ENCODE peak calls at places on chromosomes 11 and 22, in four cellular contexts. J is HCT116, Q is K562, N is GM12878. U is an unnamed sample.

GRCh38 chr11:6319001-6319878 is 1.1 kb downstream of the CAVIN3 start:
- DNase-seq in N (no peak), J (no peak), Q (no peak), U (peak)

GRCh38 chr11:110294509-110294908 is 1.9 kb downstream of the RDX start:
- DNase-seq in Q (no peak), N (no peak), J (no peak), U (no peak)

GRCh38 chr22:43711681-43712080 is 100.4 kb downstream of the EFCAB6 start:
- DNase-seq in N (no peak), J (no peak), Q (no peak), U (no peak)

GRCh38 chr11:59097113-59097708 is 9.8 kb upstream of the FAM111B start:
- DNase-seq in Q (peak), J (peak), N (no peak), U (peak)

GRCh38 chr11:94036096-94036495 is 14.9 kb downstream of the HEPHL1 start:
- DNase-seq in N (no peak), J (no peak), Q (no peak), U (no peak)

GRCh38 chr11:118914178-118914918 is 11.4 kb downstream of the BCL9L start:
- DNase-seq in Q (no peak), J (no peak), N (no peak), U (no peak)

GRCh38 chr22:25745341-25746011 is 3.5 kb downstream of the MYO18B start:
- DNase-seq in J (no peak), N (no peak), Q (no peak), U (no peak)

GRCh38 chr11:127656266-127656879 is 655.8 kb upstream of the KIRREL3 start:
- DNase-seq in Q (no peak), J (no peak), N (no peak), U (no peak)

GRCh38 chr11:31809857-31810778 is 1.0 kb downstream of the PAX6 start:
- DNase-seq in Q (peak), J (no peak), N (no peak), U (peak)

GRCh38 chr11:112113539-112114457 is 27.1 kb downstream of the SDHD start:
- DNase-seq in J (peak), N (no peak), Q (peak), U (no peak)

GRCh38 chr22:29478326-29479276 is 1.4 kb upstream of the NEFH start:
- DNase-seq in J (no peak), Q (peak), N (no peak), U (no peak)

GRCh38 chr11:65425105-65425970 is 2.7 kb downstream of the NEAT1 start:
- DNase-seq in N (no peak), J (peak), Q (no peak), U (no peak)

GRCh38 chr11:44899959-44900358 is 50.7 kb downstream of the TP53I11 start:
- DNase-seq in Q (peak), N (peak), J (peak), U (peak)

GRCh38 chr11:65850217-65851082 is 7.5 kb downstream of the CFL1 start:
- DNase-seq in Q (no peak), J (no peak), N (no peak), U (no peak)

GRCh38 chr11:61152816-61153592 is 8.2 kb downstream of the VPS37C start:
- DNase-seq in Q (no peak), J (no peak), N (no peak), U (no peak)

GRCh38 chr11:3056296-3057068 is 741 bp downstream of the CARS1 start:
- DNase-seq in J (no peak), N (no peak), Q (peak), U (no peak)

GRCh38 chr22:37623075-37624016 is 14.7 kb downstream of the GGA1 start:
- DNase-seq in N (no peak), Q (peak), J (no peak), U (peak)

GRCh38 chr22:46539169-46539568 is 1.7 kb upstream of the CELSR1 start:
- DNase-seq in Q (no peak), N (no peak), J (no peak), U (no peak)

GRCh38 chr22:20567993-20568417 is 60.6 kb downstream of the MED15 start:
- DNase-seq in J (peak), N (no peak), Q (peak), U (no peak)

GRCh38 chr11:72672839-72673238 is 1.4 kb downstream of the PDE2A start:
- DNase-seq in J (no peak), Q (no peak), N (no peak), U (no peak)

GRCh38 chr22:19722915-19723164 is 499 bp upstream of the GP1BB start:
- DNase-seq in Q (no peak), N (no peak), J (no peak), U (peak)

GRCh38 chr11:68444566-68444965 is 16.0 kb upstream of the PPP6R3 start:
- DNase-seq in Q (no peak), N (no peak), J (no peak), U (no peak)

GRCh38 chr11:96794152-96794551 is 404.3 kb downstream of the JRKL start:
- DNase-seq in Q (no peak), J (no peak), N (no peak), U (peak)

GRCh38 chr11:26696330-26696729 is 25.5 kb downstream of the SLC5A12 start:
- DNase-seq in N (no peak), J (no peak), Q (no peak), U (no peak)

GRCh38 chr11:67117176-67117575 is 1.9 kb upstream of the KDM2A start:
- DNase-seq in Q (no peak), J (no peak), N (no peak), U (no peak)

GRCh38 chr22:50085211-50085999 is at the start of gene MLC1:
- DNase-seq in Q (peak), J (no peak), N (no peak), U (no peak)

GRCh38 chr11:94897330-94897768 is 76.0 kb downstream of the CWC15 start:
- DNase-seq in Q (peak), N (no peak), J (peak), U (peak)

GRCh38 chr11:34427171-34427805 is 11.4 kb upstream of the CAT start:
- DNase-seq in N (no peak), Q (no peak), J (no peak), U (no peak)

GRCh38 chr11:34890089-34890488 is 26.1 kb downstream of the APIP start:
- DNase-seq in J (no peak), Q (no peak), N (no peak), U (no peak)

GRCh38 chr11:129273944-129274343 is 81.8 kb upstream of the ARHGAP32 start:
- DNase-seq in N (no peak), J (no peak), Q (no peak), U (no peak)

GRCh38 chr11:15707971-15708370 is 593.2 kb downstream of the INSC start:
- DNase-seq in J (no peak), N (no peak), Q (no peak), U (no peak)

GRCh38 chr11:45816614-45817013 is 11.7 kb downstream of the SLC35C1 start:
- DNase-seq in N (no peak), J (no peak), Q (no peak), U (peak)

GRCh38 chr22:31451709-31452571 is 37.7 kb downstream of the EIF4ENIF1 start:
- DNase-seq in Q (peak), N (peak), J (peak), U (no peak)
- TF ChIP-seq EGR1 in Q (no peak), N (no peak), J (no peak), U (no peak)

GRCh38 chr22:45320326-45320976 is 10.7 kb downstream of the FAM118A start:
- DNase-seq in Q (no peak), J (no peak), N (no peak), U (no peak)

GRCh38 chr22:45318168-45318557 is 8.4 kb downstream of the FAM118A start:
- DNase-seq in N (peak), J (no peak), Q (peak), U (no peak)

GRCh38 chr22:45318558-45319318 is 9.0 kb downstream of the FAM118A start:
- DNase-seq in Q (no peak), N (peak), J (no peak), U (no peak)

GRCh38 chr22:45317551-45318167 is 7.9 kb downstream of the FAM118A start:
- DNase-seq in N (no peak), Q (no peak), J (no peak), U (no peak)

DNA sequence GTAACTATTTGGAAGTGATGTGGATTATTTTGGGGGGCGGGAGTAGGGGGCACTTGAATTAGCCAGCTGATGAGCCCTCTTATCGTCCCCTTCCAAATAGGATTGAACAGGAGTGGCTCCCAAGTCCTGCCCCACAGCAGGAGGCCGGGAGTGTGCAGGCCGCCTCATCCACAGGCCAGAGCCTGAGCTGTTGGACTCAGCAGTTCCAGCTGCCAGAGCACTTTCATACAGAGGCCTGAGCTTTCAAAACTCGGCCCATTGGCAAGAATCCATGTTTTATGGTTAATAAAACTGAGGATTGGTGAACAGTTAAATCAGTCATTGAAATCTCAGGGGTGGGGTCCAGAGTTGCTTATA is 9.6 kb downstream of the FAM118A start:
- DNase-seq in N (no peak), Q (no peak), J (no peak), U (no peak)
- TF ChIP-seq EGR1 in N (no peak), Q (no peak), J (no peak), U (no peak)

DNA sequence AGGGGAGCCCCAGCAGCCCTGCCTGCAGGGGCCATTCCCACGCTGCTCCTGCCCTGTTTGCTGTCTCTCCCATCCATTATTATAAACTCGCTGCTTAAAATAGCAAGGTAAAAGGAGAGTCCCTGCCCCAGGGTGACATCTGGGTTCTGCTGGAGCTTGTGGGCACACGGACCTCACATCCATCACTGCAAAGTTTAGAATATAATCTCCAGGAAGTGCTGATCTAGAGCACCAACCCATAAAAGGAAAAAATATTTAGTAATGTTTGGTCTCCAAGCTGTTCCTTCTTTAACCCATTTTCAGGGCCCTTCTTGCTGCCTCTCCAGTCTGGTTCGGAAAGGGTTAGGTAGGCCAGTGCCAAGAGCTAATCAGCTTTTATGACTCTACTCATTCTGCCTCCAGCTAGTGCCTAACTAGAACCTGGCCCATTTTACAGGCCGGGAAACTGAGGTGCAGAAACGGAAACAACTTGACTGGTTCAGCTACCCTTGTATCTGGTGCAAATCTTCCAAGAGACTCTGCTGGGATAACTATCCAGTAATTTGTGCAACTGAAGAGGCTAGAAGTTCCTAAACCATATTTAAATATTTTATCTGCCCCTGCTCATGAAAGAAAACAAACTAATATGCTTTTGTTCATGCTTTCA is 37.5 kb downstream of the IRAG1 start:
- DNase-seq in Q (no peak), J (no peak), N (no peak), U (no peak)
- TF ChIP-seq EGR1 in Q (no peak), J (no peak), N (no peak), U (no peak)

DNA sequence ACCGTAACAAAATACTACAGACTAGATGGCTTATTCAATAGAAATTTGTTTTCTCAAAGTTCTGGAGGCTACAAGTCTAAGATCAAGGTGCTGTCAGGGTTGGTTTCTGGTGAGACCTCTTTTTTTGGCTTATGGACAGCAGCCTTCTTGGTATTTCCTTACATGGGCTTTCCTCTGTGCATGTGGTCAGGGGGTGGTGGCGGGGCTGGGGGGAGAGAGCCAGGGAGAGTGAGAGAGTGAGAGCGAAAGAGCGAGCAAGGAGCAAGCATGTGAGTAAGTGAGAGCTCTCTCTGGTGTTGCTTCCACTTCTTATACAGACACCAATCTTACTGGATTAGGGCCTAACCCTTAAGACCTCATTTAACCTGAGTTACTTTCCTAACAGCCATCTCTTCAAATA is 181.5 kb downstream of the TMEM135 start:
- DNase-seq in J (no peak), Q (no peak), N (peak), U (no peak)
- TF ChIP-seq EGR1 in J (no peak), Q (no peak), N (no peak), U (no peak)

DNA sequence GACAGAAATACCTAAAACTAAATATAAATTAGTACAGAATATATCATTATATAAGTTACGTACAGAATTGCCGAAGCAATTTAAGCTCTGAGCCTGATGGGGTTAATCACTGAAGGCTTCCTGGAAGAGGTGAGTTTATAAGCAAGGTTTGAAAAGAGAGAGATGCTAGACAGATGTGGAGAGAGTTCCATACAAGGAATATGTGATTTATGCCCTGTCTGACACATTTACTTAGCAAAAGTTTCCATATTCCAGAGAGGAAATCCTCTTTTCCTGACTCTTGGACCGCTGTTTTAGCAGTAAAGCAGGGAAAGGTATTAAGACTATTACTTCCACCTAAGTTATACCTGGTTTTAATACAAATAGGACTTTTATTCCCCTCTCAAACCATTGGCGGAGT is 65.1 kb downstream of the DBX1 start:
- DNase-seq in Q (no peak), N (no peak), J (no peak), U (no peak)
- TF ChIP-seq EGR1 in Q (no peak), N (no peak), J (no peak), U (no peak)